ENCODE peak calls at places on chromosomes 6 and 20, in ten cellular contexts. B is stimulated activated CD4-positive, alpha-beta T cell treated with anti-CD3 and anti-CD28 coated beads, Interleukin-2, amount 100 ng/mL, for 4 hours; O is NCI-H748 treated with DMSO at 0.1 percent for 48 hours; M is CD4-positive, alpha-beta memory T cell; U is left colon; W is NCI-H1105; Z is left cardiac atrium; T is mammary epithelial cell; L is MV-4-11; G is iris pigment epithelial cell. S is an unnamed sample.

GRCh38 chr20:49627329-49627761 is 59.4 kb upstream of the PTGIS start:
- DNase-seq in B (no peak), O (no peak), M (no peak), U (peak), W (no peak), Z (no peak), T (no peak), L (no peak), G (no peak), S (peak)

GRCh38 chr6:166221040-166221439 is 53.4 kb upstream of the TBXT start:
- DNase-seq in B (no peak), O (no peak), M (peak), U (no peak), W (no peak), Z (no peak), T (no peak), L (peak), G (no peak), S (no peak)

GRCh38 chr20:50996901-50997830 is 25.7 kb downstream of the KCNG1 start:
- DNase-seq in B (no peak), O (no peak), M (no peak), U (no peak), W (no peak), Z (no peak), T (peak), L (no peak), G (peak), S (no peak)

GRCh38 chr6:134174790-134175531 is 122.5 kb upstream of the SLC2A12 start:
- DNase-seq in B (peak), O (peak), M (peak), U (peak), W (peak), Z (peak), T (peak), L (peak), G (peak), S (peak)

GRCh38 chr20:1323256-1323655 is 5.7 kb downstream of the SDCBP2 start:
- DNase-seq in B (no peak), O (no peak), M (no peak), U (no peak), W (no peak), Z (peak), T (no peak), L (no peak), G (no peak), S (no peak)

GRCh38 chr6:48151142-48151541 is 40.1 kb upstream of the PTCHD4 start:
- DNase-seq in B (no peak), O (no peak), M (no peak), U (no peak), W (no peak), Z (no peak), T (peak), L (no peak), G (peak), S (no peak)

GRCh38 chr20:49368596-49368995 is 90.7 kb upstream of the ZNFX1 start:
- DNase-seq in B (no peak), O (no peak), M (no peak), U (no peak), W (no peak), Z (no peak), T (no peak), L (no peak), G (no peak), S (no peak)

GRCh38 chr6:22756365-22756764 is 187.0 kb downstream of the HDGFL1 start:
- DNase-seq in B (no peak), O (no peak), M (no peak), U (no peak), W (no peak), Z (no peak), T (peak), L (no peak), G (peak), S (no peak)

GRCh38 chr6:30480536-30481156 is 8.7 kb upstream of the HLA-E start:
- DNase-seq in B (no peak), O (no peak), M (peak), U (no peak), W (no peak), Z (no peak), T (no peak), L (peak), G (peak), S (no peak)

GRCh38 chr6:148593130-148593812 is 153.6 kb upstream of the UST start:
- DNase-seq in B (no peak), O (no peak), M (no peak), U (no peak), W (no peak), Z (peak), T (no peak), L (no peak), G (no peak), S (no peak)

GRCh38 chr6:43890197-43891062 is 120.4 kb downstream of the VEGFA start:
- DNase-seq in B (no peak), O (no peak), M (no peak), U (no peak), W (no peak), Z (no peak), T (no peak), L (no peak), G (no peak), S (no peak)

GRCh38 chr6:135227758-135228157 is 46.6 kb downstream of the MYB start:
- DNase-seq in B (no peak), O (no peak), M (no peak), U (no peak), W (no peak), Z (no peak), T (no peak), L (peak), G (no peak), S (no peak)

GRCh38 chr6:12150812-12151432 is 138.8 kb downstream of the HIVEP1 start:
- DNase-seq in B (peak), O (no peak), M (peak), U (peak), W (no peak), Z (no peak), T (no peak), L (peak), G (no peak), S (peak)

GRCh38 chr6:100573169-100573568 is 108.4 kb upstream of the SIM1 start:
- DNase-seq in B (no peak), O (peak), M (no peak), U (no peak), W (no peak), Z (no peak), T (peak), L (peak), G (peak), S (no peak)

GRCh38 chr20:2873747-2874041 is 413 bp downstream of the PTPRA start:
- DNase-seq in B (peak), O (no peak), M (no peak), U (peak), W (no peak), Z (peak), T (no peak), L (no peak), G (peak), S (peak)

GRCh38 chr6:4780360-4780812 is 4.2 kb downstream of the CDYL start:
- DNase-seq in B (no peak), O (no peak), M (no peak), U (no peak), W (no peak), Z (no peak), T (peak), L (peak), G (peak), S (no peak)

GRCh38 chr6:102458990-102459389 is 1065.5 kb downstream of the GRIK2 start:
- DNase-seq in B (no peak), O (no peak), M (no peak), U (no peak), W (no peak), Z (no peak), T (no peak), L (no peak), G (no peak), S (no peak)

GRCh38 chr20:61053487-61054277 is 198.4 kb upstream of the CDH4 start:
- DNase-seq in B (no peak), O (no peak), M (no peak), U (no peak), W (no peak), Z (no peak), T (no peak), L (no peak), G (no peak), S (no peak)

GRCh38 chr20:47764154-47764734 is 21.0 kb downstream of the SULF2 start:
- DNase-seq in B (no peak), O (no peak), M (no peak), U (no peak), W (no peak), Z (no peak), T (no peak), L (no peak), G (peak), S (no peak)

GRCh38 chr6:137824502-137824879 is 42.6 kb upstream of the TNFAIP3 start:
- DNase-seq in B (no peak), O (no peak), M (no peak), U (no peak), W (no peak), Z (no peak), T (no peak), L (no peak), G (no peak), S (no peak)

GRCh38 chr20:4787069-4787468 is 65.4 kb downstream of the PRND start:
- DNase-seq in B (no peak), O (no peak), M (no peak), U (no peak), W (no peak), Z (no peak), T (peak), L (peak), G (peak), S (no peak)

GRCh38 chr20:44494266-44494665 is 18.6 kb downstream of the TTPAL start:
- DNase-seq in B (no peak), O (no peak), M (no peak), U (no peak), W (no peak), Z (no peak), T (peak), L (no peak), G (peak), S (no peak)

S was measured in prostate gland.